ENCODE peak calls at places on chromosomes 4 and X, in eight cellular contexts. S, H, M, K, R, E, F and B are unnamed samples.

GRCh38 chrX:29241831-29242230 is 654.6 kb downstream of the IL1RAPL1 start:
- DNase-seq in F (no peak), E (no peak), S (peak), K (no peak), H (no peak), M (no peak), R (no peak), B (no peak)

GRCh38 chrX:79138658-79139241 is 5.7 kb upstream of the GPR174 start:
- DNase-seq in K (no peak), F (no peak), R (no peak), M (no peak), S (no peak), E (no peak), H (no peak), B (no peak)

GRCh38 chr4:147102596-147102995 is 156.9 kb upstream of the TTC29 start:
- DNase-seq in F (no peak), K (no peak), M (peak), S (peak), H (no peak), E (no peak), R (no peak), B (no peak)

GRCh38 chr4:34732579-34732978 is 1511.7 kb downstream of the ARAP2 start:
- DNase-seq in M (no peak), S (no peak), K (no peak), H (no peak), F (no peak), R (no peak), E (no peak), B (no peak)

GRCh38 chr4:2742823-2743517 is 13.2 kb downstream of the TNIP2 start:
- DNase-seq in F (no peak), E (no peak), S (no peak), H (no peak), K (no peak), R (no peak), M (no peak), B (no peak)

GRCh38 chr4:7365472-7366179 is 69.1 kb downstream of the PSAPL1 start:
- DNase-seq in E (no peak), K (peak), S (no peak), F (no peak), R (no peak), M (no peak), H (peak), B (peak)

GRCh38 chr4:54378461-54378860 is 149.4 kb downstream of the PDGFRA start:
- DNase-seq in K (no peak), M (peak), F (no peak), H (no peak), E (no peak), R (no peak), S (peak), B (no peak)

GRCh38 chrX:69309074-69309792 is 144.0 kb upstream of the PJA1 start:
- DNase-seq in S (no peak), R (no peak), F (no peak), E (no peak), K (no peak), H (no peak), M (no peak), B (no peak)

GRCh38 chrX:108584617-108585211 is 145.1 kb downstream of the COL4A5 start:
- DNase-seq in S (no peak), R (no peak), F (no peak), M (peak), H (peak), E (no peak), K (no peak), B (no peak)

GRCh38 chr4:110198472-110199419 is at the start of gene ELOVL6:
- DNase-seq in F (peak), H (peak), E (peak), S (peak), R (no peak), M (peak), K (peak), B (peak)

GRCh38 chr4:1105662-1106061 is 7.7 kb downstream of the RNF212 start:
- DNase-seq in K (no peak), R (no peak), H (no peak), E (no peak), M (no peak), S (no peak), F (no peak), B (no peak)

GRCh38 chr4:108543359-108543968 is 76.9 kb upstream of the RPL34 start:
- DNase-seq in M (no peak), S (no peak), R (no peak), E (no peak), F (no peak), H (no peak), K (no peak), B (no peak)

GRCh38 chrX:54978448-54978847 is 15.5 kb downstream of the PFKFB1 start:
- DNase-seq in F (no peak), K (no peak), H (no peak), S (no peak), E (no peak), R (no peak), M (peak), B (no peak)

GRCh38 chr4:20384456-20384855 is 132.8 kb downstream of the SLIT2 start:
- DNase-seq in S (no peak), M (no peak), E (no peak), K (no peak), R (no peak), H (no peak), F (no peak), B (no peak)

GRCh38 chrX:44462851-44463250 is 79.8 kb downstream of the FUNDC1 start:
- DNase-seq in S (peak), E (peak), K (no peak), M (peak), R (no peak), H (no peak), F (no peak), B (no peak)

GRCh38 chr4:150136036-150136435 is 57.8 kb downstream of the DCLK2 start:
- DNase-seq in F (no peak), M (peak), H (no peak), K (no peak), E (no peak), S (peak), R (no peak), B (no peak)

GRCh38 chrX:23554304-23554703 is 113.0 kb upstream of the PRDX4 start:
- DNase-seq in F (no peak), E (no peak), K (no peak), M (peak), R (no peak), S (peak), H (peak), B (peak)

GRCh38 chrX:9577555-9577954 is 112.7 kb downstream of the TBL1X start:
- DNase-seq in R (no peak), E (no peak), H (no peak), K (no peak), M (no peak), S (no peak), F (no peak), B (no peak)

GRCh38 chr4:158786155-158786581 is 17.3 kb downstream of the FNIP2 start:
- DNase-seq in S (peak), F (no peak), R (no peak), K (no peak), M (no peak), E (no peak), H (no peak), B (peak)

GRCh38 chr4:108130955-108131354 is 37.8 kb downstream of the LEF1 start:
- DNase-seq in K (no peak), R (no peak), H (no peak), M (no peak), S (no peak), E (no peak), F (no peak), B (no peak)

GRCh38 chr4:99998062-99998880 is 48.2 kb upstream of the H2AZ1 start:
- DNase-seq in H (peak), M (peak), R (no peak), S (peak), K (no peak), E (no peak), F (no peak), B (peak)

GRCh38 chr4:160481696-160482330 is 1378.9 kb downstream of the RAPGEF2 start:
- DNase-seq in H (no peak), K (no peak), M (no peak), S (no peak), R (no peak), E (no peak), F (no peak), B (no peak)

GRCh38 chr4:172898715-172899114 is 269.9 kb upstream of the GALNT7 start:
- DNase-seq in H (no peak), S (no peak), R (no peak), F (peak), M (no peak), K (no peak), E (no peak), B (no peak)

GRCh38 chr4:159382875-159383568 is 280.1 kb downstream of the RAPGEF2 start:
- DNase-seq in R (no peak), K (no peak), S (no peak), F (no peak), M (no peak), E (no peak), H (no peak), B (no peak)

GRCh38 chrX:68648960-68649359 is 1.5 kb downstream of the STARD8 start:
- DNase-seq in S (no peak), H (no peak), K (no peak), F (no peak), R (no peak), E (no peak), M (peak), B (no peak)

GRCh38 chr4:8761167-8761823 is 110.3 kb downstream of the HMX1 start:
- DNase-seq in R (peak), S (no peak), K (no peak), F (no peak), E (no peak), M (no peak), H (no peak), B (peak)

GRCh38 chr4:48343531-48343930 is 2.2 kb downstream of the SLAIN2 start:
- DNase-seq in H (no peak), E (no peak), R (no peak), F (no peak), M (peak), K (no peak), S (peak), B (no peak)

GRCh38 chr4:152534541-152535231 is 1.2 kb downstream of the FBXW7 start:
- DNase-seq in S (peak), F (peak), H (peak), K (peak), E (peak), R (no peak), M (no peak), B (no peak)

GRCh38 chrX:53077207-53078197 is 4.7 kb upstream of the TSPYL2 start:
- DNase-seq in S (no peak), H (no peak), E (no peak), R (no peak), M (no peak), F (no peak), K (no peak), B (no peak)

GRCh38 chr4:26753642-26754041 is 107.0 kb upstream of the STIM2 start:
- DNase-seq in R (no peak), F (no peak), S (peak), E (peak), K (peak), M (peak), H (no peak), B (peak)

GRCh38 chr4:142416121-142416520 is 430.0 kb downstream of the INPP4B start:
- DNase-seq in S (peak), R (no peak), K (no peak), E (no peak), F (no peak), M (peak), H (no peak), B (no peak)

GRCh38 chr4:83124079-83124780 is 9.7 kb upstream of the PLAC8 start:
- DNase-seq in M (peak), F (no peak), S (no peak), E (no peak), K (no peak), R (no peak), H (no peak), B (no peak)

GRCh38 chr4:88029556-88029955 is 22.1 kb downstream of the PKD2 start:
- DNase-seq in F (no peak), K (no peak), M (peak), S (no peak), H (no peak), E (no peak), R (no peak), B (no peak)

GRCh38 chr4:162839814-162840213 is 326.9 kb downstream of the NAF1 start:
- DNase-seq in M (no peak), R (no peak), K (no peak), F (no peak), H (no peak), S (no peak), E (no peak), B (no peak)

GRCh38 chr4:128159967-128160366 is 98.9 kb downstream of the LARP1B start:
- DNase-seq in H (no peak), S (peak), E (no peak), M (peak), K (no peak), R (no peak), F (no peak), B (peak)

GRCh38 chr4:7218686-7219085 is 26.3 kb downstream of the SORCS2 start:
- DNase-seq in K (no peak), R (no peak), F (no peak), H (no peak), E (no peak), S (no peak), M (no peak), B (no peak)

GRCh38 chrX:43557792-43558191 is 98.3 kb upstream of the MAOA start:
- DNase-seq in M (peak), H (peak), S (peak), E (peak), F (peak), R (peak), K (peak), B (peak)

GRCh38 chrX:24692305-24692704 is 1.4 kb upstream of the POLA1 start:
- DNase-seq in K (no peak), H (no peak), M (no peak), E (no peak), S (no peak), R (no peak), F (no peak), B (no peak)

GRCh38 chrX:24696241-24696640 is 2.5 kb downstream of the POLA1 start:
- DNase-seq in S (no peak), H (no peak), K (no peak), R (no peak), F (no peak), M (no peak), E (no peak), B (no peak)

GRCh38 chrX:24693453-24694202 is at the start of gene POLA1:
- DNase-seq in R (peak), K (peak), E (peak), F (peak), H (peak), M (peak), S (peak), B (peak)

DNA sequence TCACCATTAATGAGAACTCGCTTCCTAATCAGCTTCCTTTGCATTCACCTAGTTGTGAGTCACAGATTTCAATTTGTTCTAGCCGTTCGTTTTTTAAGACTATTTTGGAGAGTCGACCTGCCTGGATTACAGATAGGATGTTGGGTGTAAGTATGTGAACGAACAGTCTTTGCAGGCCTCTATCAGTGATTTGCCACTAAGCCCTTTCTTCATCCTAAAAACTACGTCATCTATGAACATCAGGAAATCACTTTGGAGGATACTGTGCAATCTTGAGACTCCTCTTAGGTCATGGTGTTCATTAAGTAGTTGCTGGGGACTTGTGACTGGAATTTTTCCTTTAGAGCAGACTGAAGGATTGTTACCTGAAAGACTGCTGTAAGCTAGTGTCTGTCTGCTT is 1.1 kb downstream of the POLA1 start:
- DNase-seq in M (peak), R (no peak), K (no peak), F (no peak), H (no peak), E (no peak), S (no peak), B (no peak)
- H3K4me3 ChIP-seq in M (peak), R (peak), K (peak), F (peak), H (peak), E (no peak), S (peak), B (peak)

GRCh38 chrX:133183806-133184205 is 34.3 kb downstream of the TFDP3 start:
- DNase-seq in E (no peak), R (no peak), K (no peak), S (no peak), M (no peak), H (no peak), F (no peak), B (no peak)

GRCh38 chrX:133177202-133177601 is 41.0 kb downstream of the TFDP3 start:
- DNase-seq in E (no peak), H (no peak), F (no peak), M (no peak), R (no peak), K (no peak), S (no peak), B (no peak)

GRCh38 chrX:133185119-133185518 is 33.0 kb downstream of the TFDP3 start:
- DNase-seq in R (no peak), M (no peak), E (no peak), F (no peak), S (no peak), K (no peak), H (no peak), B (no peak)

DNA sequence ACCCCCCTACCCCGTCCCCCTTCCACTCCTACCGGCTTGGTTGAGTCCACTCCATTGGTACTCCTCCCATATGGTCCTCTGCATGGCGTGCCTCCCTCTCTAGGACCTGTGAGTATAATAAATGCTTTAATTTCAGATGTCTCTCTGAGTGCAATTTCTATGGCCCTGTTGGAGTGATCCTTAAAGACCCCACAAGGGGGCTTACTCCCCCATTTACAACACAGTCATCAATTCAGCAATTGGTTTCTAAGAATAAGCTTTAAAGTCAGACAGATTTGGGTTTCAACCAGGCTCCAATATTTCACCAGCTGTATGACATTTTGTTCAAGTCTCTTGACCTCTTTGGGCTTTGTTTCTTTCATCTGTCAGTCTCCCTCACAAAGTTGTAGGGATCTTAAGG is 38.7 kb downstream of the TFDP3 start:
- DNase-seq in H (no peak), R (no peak), E (no peak), K (no peak), S (no peak), M (no peak), F (no peak), B (no peak)
- TF ChIP-seq CTCF in H (no peak), R (no peak), E (no peak), K (no peak), S (no peak), M (no peak), F (no peak), B (no peak)

DNA sequence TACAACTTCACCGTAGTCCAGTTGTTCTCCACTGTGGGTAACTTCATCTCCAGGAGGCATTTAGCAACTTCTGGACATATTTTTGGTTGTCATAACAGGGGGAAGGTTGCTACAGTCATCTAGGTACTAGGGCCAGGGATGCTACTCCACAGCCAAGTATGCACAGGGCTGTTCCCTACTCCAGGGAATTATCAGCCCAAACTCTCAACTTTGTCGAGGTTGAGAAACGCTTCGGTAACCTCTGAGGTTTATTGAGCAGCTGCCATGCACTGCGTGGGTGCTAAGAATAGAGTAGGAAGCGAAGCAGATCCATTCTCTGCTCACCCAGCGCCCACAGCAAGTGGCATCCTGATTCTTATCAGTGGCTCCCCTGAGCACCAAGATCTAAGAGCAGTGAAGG is 8.2 kb downstream of the FGFBP1 start:
- DNase-seq in M (peak), E (no peak), R (no peak), S (no peak), K (no peak), F (no peak), H (no peak), B (no peak)
- H3K4me3 ChIP-seq in M (no peak), E (no peak), R (no peak), S (no peak), K (no peak), F (no peak), H (no peak), B (no peak)

DNA sequence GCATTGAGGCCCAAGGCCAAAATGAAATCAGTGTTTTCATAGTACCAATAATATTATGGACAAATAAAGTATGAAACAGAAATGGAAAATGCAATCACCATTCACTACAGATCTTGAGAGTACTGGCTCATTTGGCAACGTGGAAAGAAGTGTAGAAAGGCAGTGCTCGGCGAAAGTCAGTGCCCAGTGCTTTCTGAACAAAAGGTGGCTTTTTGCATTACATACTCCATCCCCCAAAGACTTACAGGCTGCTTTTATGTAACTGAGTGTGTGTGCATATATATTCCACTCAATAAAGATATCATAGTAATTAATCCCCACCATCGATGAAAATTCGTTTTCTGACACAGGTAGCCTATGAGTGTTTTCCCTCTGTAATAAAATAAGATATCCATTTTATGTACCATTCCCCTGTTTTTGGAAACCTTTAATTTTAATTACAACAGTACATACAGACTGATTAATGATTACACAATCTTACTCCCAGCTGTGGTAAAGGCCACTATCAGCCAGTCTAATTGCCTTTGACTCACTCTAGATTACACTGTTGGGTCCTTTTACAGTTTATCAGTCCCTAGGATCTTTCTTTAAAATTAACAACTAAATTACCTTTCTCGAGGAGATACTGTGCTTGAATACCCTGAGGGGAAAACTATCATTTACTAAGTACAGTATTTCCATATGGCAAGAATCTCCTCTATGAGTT is 65.9 kb downstream of the MAD2L1 start:
- DNase-seq in S (no peak), M (no peak), H (no peak), K (no peak), E (no peak), F (no peak), R (no peak), B (no peak)
- TF ChIP-seq CTCF in S (no peak), M (no peak), H (no peak), K (no peak), E (no peak), F (no peak), R (no peak), B (no peak)